ENCODE peak calls at places on chromosomes 6 and 20, in five cellular contexts. One of them, this sample, is unnamed.

GRCh38 chr20:50416930-50417329 is 93.3 kb upstream of the PTPN1 start:
- DNase-seq in cardiac muscle cell: no peak
- DNase-seq in progenitor cell of endocrine pancreas: no peak
- DNase-seq in WTC11: no peak
- DNase-seq in fibroblast of villous mesenchyme: peak
- DNase-seq in this sample: no peak

GRCh38 chr6:102619585-102619984 is 1226.1 kb downstream of the GRIK2 start:
- DNase-seq in cardiac muscle cell: peak
- DNase-seq in progenitor cell of endocrine pancreas: no peak
- DNase-seq in WTC11: no peak
- DNase-seq in fibroblast of villous mesenchyme: peak
- DNase-seq in this sample: no peak

GRCh38 chr20:20225325-20225724 is 142.6 kb upstream of the INSM1 start:
- DNase-seq in cardiac muscle cell: no peak
- DNase-seq in progenitor cell of endocrine pancreas: no peak
- DNase-seq in WTC11: no peak
- DNase-seq in fibroblast of villous mesenchyme: no peak
- DNase-seq in this sample: no peak

GRCh38 chr6:40755046-40755681 is 168.0 kb upstream of the LRFN2 start:
- DNase-seq in cardiac muscle cell: peak
- DNase-seq in progenitor cell of endocrine pancreas: no peak
- DNase-seq in WTC11: no peak
- DNase-seq in fibroblast of villous mesenchyme: peak
- DNase-seq in this sample: no peak

GRCh38 chr20:31861346-31862156 is 8.8 kb downstream of the DUSP15 start:
- DNase-seq in cardiac muscle cell: peak
- DNase-seq in progenitor cell of endocrine pancreas: peak
- DNase-seq in WTC11: peak
- DNase-seq in fibroblast of villous mesenchyme: peak
- DNase-seq in this sample: peak

GRCh38 chr6:42661540-42662153 is 60.8 kb downstream of the PRPH2 start:
- DNase-seq in cardiac muscle cell: peak
- DNase-seq in progenitor cell of endocrine pancreas: peak
- DNase-seq in WTC11: peak
- DNase-seq in fibroblast of villous mesenchyme: peak
- DNase-seq in this sample: peak

GRCh38 chr6:79468116-79468515 is 69.1 kb downstream of the LCA5 start:
- DNase-seq in cardiac muscle cell: peak
- DNase-seq in progenitor cell of endocrine pancreas: no peak
- DNase-seq in WTC11: no peak
- DNase-seq in fibroblast of villous mesenchyme: no peak
- DNase-seq in this sample: no peak

GRCh38 chr20:20367681-20368413 is at the start of gene INSM1:
- DNase-seq in cardiac muscle cell: no peak
- DNase-seq in progenitor cell of endocrine pancreas: peak
- DNase-seq in WTC11: peak
- DNase-seq in fibroblast of villous mesenchyme: no peak
- DNase-seq in this sample: peak

GRCh38 chr20:63939061-63939935 is 16.9 kb downstream of the UCKL1 start:
- DNase-seq in cardiac muscle cell: no peak
- DNase-seq in progenitor cell of endocrine pancreas: no peak
- DNase-seq in WTC11: no peak
- DNase-seq in fibroblast of villous mesenchyme: no peak
- DNase-seq in this sample: no peak

GRCh38 chr20:62149532-62150235 is 6.1 kb downstream of the SS18L1 start:
- DNase-seq in cardiac muscle cell: peak
- DNase-seq in progenitor cell of endocrine pancreas: no peak
- DNase-seq in WTC11: no peak
- DNase-seq in fibroblast of villous mesenchyme: no peak
- DNase-seq in this sample: no peak

GRCh38 chr6:154569136-154569862 is 58.8 kb upstream of the CNKSR3 start:
- DNase-seq in cardiac muscle cell: no peak
- DNase-seq in progenitor cell of endocrine pancreas: no peak
- DNase-seq in WTC11: no peak
- DNase-seq in fibroblast of villous mesenchyme: no peak
- DNase-seq in this sample: no peak

GRCh38 chr6:35552285-35552917 is 39.7 kb upstream of the TULP1 start:
- DNase-seq in cardiac muscle cell: peak
- DNase-seq in progenitor cell of endocrine pancreas: no peak
- DNase-seq in WTC11: peak
- DNase-seq in fibroblast of villous mesenchyme: peak
- DNase-seq in this sample: peak

GRCh38 chr6:137217801-137218472 is 1.2 kb downstream of the IFNGR1 start:
- DNase-seq in cardiac muscle cell: no peak
- DNase-seq in progenitor cell of endocrine pancreas: no peak
- DNase-seq in WTC11: no peak
- DNase-seq in fibroblast of villous mesenchyme: peak
- DNase-seq in this sample: no peak

GRCh38 chr20:2470051-2470431 is 548 bp downstream of the SNRPB start:
- DNase-seq in cardiac muscle cell: peak
- DNase-seq in progenitor cell of endocrine pancreas: no peak
- DNase-seq in WTC11: no peak
- DNase-seq in fibroblast of villous mesenchyme: peak
- DNase-seq in this sample: peak

GRCh38 chr6:38034269-38034914 is 214.9 kb downstream of the ZFAND3 start:
- DNase-seq in cardiac muscle cell: peak
- DNase-seq in progenitor cell of endocrine pancreas: no peak
- DNase-seq in WTC11: no peak
- DNase-seq in fibroblast of villous mesenchyme: peak
- DNase-seq in this sample: no peak

GRCh38 chr6:24961852-24962251 is 26.1 kb upstream of the RIPOR2 start:
- DNase-seq in cardiac muscle cell: no peak
- DNase-seq in progenitor cell of endocrine pancreas: no peak
- DNase-seq in WTC11: no peak
- DNase-seq in fibroblast of villous mesenchyme: no peak
- DNase-seq in this sample: no peak

GRCh38 chr6:139582956-139583355 is 208.5 kb upstream of the CITED2 start:
- DNase-seq in cardiac muscle cell: no peak
- DNase-seq in progenitor cell of endocrine pancreas: no peak
- DNase-seq in WTC11: no peak
- DNase-seq in fibroblast of villous mesenchyme: no peak
- DNase-seq in this sample: no peak

GRCh38 chr6:46290916-46291633 is 120.3 kb upstream of the ENPP5 start:
- DNase-seq in cardiac muscle cell: no peak
- DNase-seq in progenitor cell of endocrine pancreas: no peak
- DNase-seq in WTC11: peak
- DNase-seq in fibroblast of villous mesenchyme: no peak
- DNase-seq in this sample: no peak

GRCh38 chr6:165990216-165990615 is 177.4 kb downstream of the TBXT start:
- DNase-seq in cardiac muscle cell: no peak
- DNase-seq in progenitor cell of endocrine pancreas: no peak
- DNase-seq in WTC11: no peak
- DNase-seq in fibroblast of villous mesenchyme: no peak
- DNase-seq in this sample: no peak

GRCh38 chr6:151482290-151482689 is 11.5 kb upstream of the CCDC170 start:
- DNase-seq in cardiac muscle cell: peak
- DNase-seq in progenitor cell of endocrine pancreas: no peak
- DNase-seq in WTC11: no peak
- DNase-seq in fibroblast of villous mesenchyme: peak
- DNase-seq in this sample: no peak

GRCh38 chr6:49515485-49516146 is 15.9 kb downstream of the GLYATL3 start:
- DNase-seq in cardiac muscle cell: no peak
- DNase-seq in progenitor cell of endocrine pancreas: no peak
- DNase-seq in WTC11: no peak
- DNase-seq in fibroblast of villous mesenchyme: no peak
- DNase-seq in this sample: no peak

GRCh38 chr6:40160826-40161225 is 226.6 kb upstream of the MOCS1 start:
- DNase-seq in cardiac muscle cell: no peak
- DNase-seq in progenitor cell of endocrine pancreas: no peak
- DNase-seq in WTC11: no peak
- DNase-seq in fibroblast of villous mesenchyme: no peak
- DNase-seq in this sample: no peak

GRCh38 chr6:7157752-7158616 is 50.2 kb downstream of the RREB1 start:
- DNase-seq in cardiac muscle cell: no peak
- DNase-seq in progenitor cell of endocrine pancreas: no peak
- DNase-seq in WTC11: no peak
- DNase-seq in fibroblast of villous mesenchyme: no peak
- DNase-seq in this sample: no peak

GRCh38 chr20:17952692-17953684 is 15.6 kb downstream of the SNX5 start:
- DNase-seq in cardiac muscle cell: no peak
- DNase-seq in progenitor cell of endocrine pancreas: no peak
- DNase-seq in WTC11: no peak
- DNase-seq in fibroblast of villous mesenchyme: no peak
- DNase-seq in this sample: no peak

GRCh38 chr6:111866857-111867256 is 6.4 kb downstream of the FYN start:
- DNase-seq in cardiac muscle cell: no peak
- DNase-seq in progenitor cell of endocrine pancreas: no peak
- DNase-seq in WTC11: no peak
- DNase-seq in fibroblast of villous mesenchyme: no peak
- DNase-seq in this sample: no peak

GRCh38 chr20:2688041-2688591 is 4.5 kb upstream of the EBF4 start:
- DNase-seq in cardiac muscle cell: peak
- DNase-seq in progenitor cell of endocrine pancreas: peak
- DNase-seq in WTC11: peak
- DNase-seq in fibroblast of villous mesenchyme: peak
- DNase-seq in this sample: peak

GRCh38 chr20:4812641-4813075 is 90.9 kb downstream of the PRND start:
- DNase-seq in cardiac muscle cell: no peak
- DNase-seq in progenitor cell of endocrine pancreas: no peak
- DNase-seq in WTC11: no peak
- DNase-seq in fibroblast of villous mesenchyme: no peak
- DNase-seq in this sample: no peak

GRCh38 chr6:41066867-41067304 is 5.3 kb downstream of the OARD1 start:
- DNase-seq in cardiac muscle cell: peak
- DNase-seq in progenitor cell of endocrine pancreas: peak
- DNase-seq in WTC11: peak
- DNase-seq in fibroblast of villous mesenchyme: peak
- DNase-seq in this sample: peak

GRCh38 chr6:64383277-64383676 is 747.7 kb downstream of the PHF3 start:
- DNase-seq in cardiac muscle cell: no peak
- DNase-seq in progenitor cell of endocrine pancreas: no peak
- DNase-seq in WTC11: no peak
- DNase-seq in fibroblast of villous mesenchyme: no peak
- DNase-seq in this sample: no peak

GRCh38 chr20:62603021-62603906 is 39.0 kb upstream of the SLCO4A1 start:
- DNase-seq in cardiac muscle cell: peak
- DNase-seq in progenitor cell of endocrine pancreas: no peak
- DNase-seq in WTC11: no peak
- DNase-seq in fibroblast of villous mesenchyme: no peak
- DNase-seq in this sample: no peak

GRCh38 chr6:54134934-54135333 is 23.7 kb downstream of the MLIP start:
- DNase-seq in cardiac muscle cell: no peak
- DNase-seq in progenitor cell of endocrine pancreas: no peak
- DNase-seq in WTC11: no peak
- DNase-seq in fibroblast of villous mesenchyme: peak
- DNase-seq in this sample: no peak

GRCh38 chr6:105618247-105618646 is 215.4 kb upstream of the PREP start:
- DNase-seq in cardiac muscle cell: no peak
- DNase-seq in progenitor cell of endocrine pancreas: no peak
- DNase-seq in WTC11: no peak
- DNase-seq in fibroblast of villous mesenchyme: peak
- DNase-seq in this sample: no peak

GRCh38 chr20:63305393-63305792 is 12.4 kb downstream of the COL20A1 start:
- DNase-seq in cardiac muscle cell: no peak
- DNase-seq in progenitor cell of endocrine pancreas: no peak
- DNase-seq in WTC11: no peak
- DNase-seq in fibroblast of villous mesenchyme: no peak
- DNase-seq in this sample: no peak

GRCh38 chr20:51363378-51363777 is 179.1 kb downstream of the NFATC2 start:
- DNase-seq in cardiac muscle cell: no peak
- DNase-seq in progenitor cell of endocrine pancreas: no peak
- DNase-seq in WTC11: no peak
- DNase-seq in fibroblast of villous mesenchyme: no peak
- DNase-seq in this sample: no peak

GRCh38 chr6:14278436-14278835 is 160.9 kb downstream of the CD83 start:
- DNase-seq in cardiac muscle cell: no peak
- DNase-seq in progenitor cell of endocrine pancreas: no peak
- DNase-seq in WTC11: no peak
- DNase-seq in fibroblast of villous mesenchyme: no peak
- DNase-seq in this sample: peak

GRCh38 chr6:137240168-137240567 is 21.0 kb upstream of the IFNGR1 start:
- DNase-seq in cardiac muscle cell: peak
- DNase-seq in progenitor cell of endocrine pancreas: no peak
- DNase-seq in WTC11: no peak
- DNase-seq in fibroblast of villous mesenchyme: peak
- DNase-seq in this sample: no peak

GRCh38 chr6:137657351-137657911 is 163.2 kb upstream of the OLIG3 start:
- DNase-seq in cardiac muscle cell: no peak
- DNase-seq in progenitor cell of endocrine pancreas: no peak
- DNase-seq in WTC11: no peak
- DNase-seq in fibroblast of villous mesenchyme: no peak
- DNase-seq in this sample: no peak

GRCh38 chr6:130994319-130995097 is 68.5 kb downstream of the EPB41L2 start:
- DNase-seq in cardiac muscle cell: no peak
- DNase-seq in progenitor cell of endocrine pancreas: no peak
- DNase-seq in WTC11: no peak
- DNase-seq in fibroblast of villous mesenchyme: no peak
- DNase-seq in this sample: no peak

GRCh38 chr6:30349411-30350177 is 4.6 kb downstream of the RPP21 start:
- DNase-seq in cardiac muscle cell: no peak
- DNase-seq in progenitor cell of endocrine pancreas: no peak
- DNase-seq in WTC11: no peak
- DNase-seq in fibroblast of villous mesenchyme: no peak
- DNase-seq in this sample: no peak
- TF ChIP-seq CTCF in cardiac muscle cell: no peak
- TF ChIP-seq CTCF in progenitor cell of endocrine pancreas: no peak
- TF ChIP-seq CTCF in WTC11: no peak
- TF ChIP-seq CTCF in fibroblast of villous mesenchyme: no peak
- TF ChIP-seq CTCF in this sample: no peak

GRCh38 chr6:82246802-82247633 is 526 bp downstream of the IBTK start:
- DNase-seq in cardiac muscle cell: peak
- DNase-seq in progenitor cell of endocrine pancreas: peak
- DNase-seq in WTC11: peak
- DNase-seq in fibroblast of villous mesenchyme: peak
- DNase-seq in this sample: peak
- TF ChIP-seq CTCF in cardiac muscle cell: no peak
- TF ChIP-seq CTCF in progenitor cell of endocrine pancreas: no peak
- TF ChIP-seq CTCF in WTC11: no peak
- TF ChIP-seq CTCF in fibroblast of villous mesenchyme: no peak
- TF ChIP-seq CTCF in this sample: no peak

GRCh38 chr6:11413112-11413687 is 124.3 kb upstream of the TMEM170B start:
- DNase-seq in cardiac muscle cell: no peak
- DNase-seq in progenitor cell of endocrine pancreas: no peak
- DNase-seq in WTC11: no peak
- DNase-seq in fibroblast of villous mesenchyme: no peak
- DNase-seq in this sample: no peak
- TF ChIP-seq CTCF in cardiac muscle cell: no peak
- TF ChIP-seq CTCF in progenitor cell of endocrine pancreas: no peak
- TF ChIP-seq CTCF in WTC11: no peak
- TF ChIP-seq CTCF in fibroblast of villous mesenchyme: no peak
- TF ChIP-seq CTCF in this sample: no peak

DNA sequence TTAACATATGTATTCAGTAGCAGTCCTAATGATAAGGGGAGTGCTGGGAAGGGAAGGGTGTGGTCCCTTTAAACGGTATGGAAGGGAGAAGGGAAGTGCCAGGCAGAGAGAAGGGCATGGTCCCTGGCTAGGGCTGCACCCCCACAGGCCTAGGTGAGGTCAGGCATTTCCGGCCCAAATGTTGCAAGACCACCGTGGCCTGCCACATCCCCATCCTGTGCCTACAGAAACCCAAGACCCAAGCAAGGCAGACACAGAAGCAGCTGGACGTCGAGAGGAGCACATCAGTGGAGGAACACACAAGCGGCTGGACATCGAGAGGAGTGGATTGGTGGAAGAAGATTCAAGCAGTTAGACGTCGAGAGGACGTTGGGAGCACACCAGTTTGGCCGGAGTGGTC is 5.9 kb downstream of the RRAGD start:
- DNase-seq in cardiac muscle cell: no peak
- DNase-seq in progenitor cell of endocrine pancreas: no peak
- DNase-seq in WTC11: no peak
- DNase-seq in fibroblast of villous mesenchyme: no peak
- DNase-seq in this sample: no peak
- TF ChIP-seq CTCF in cardiac muscle cell: no peak
- TF ChIP-seq CTCF in progenitor cell of endocrine pancreas: no peak
- TF ChIP-seq CTCF in WTC11: no peak
- TF ChIP-seq CTCF in fibroblast of villous mesenchyme: no peak
- TF ChIP-seq CTCF in this sample: no peak

This sample was measured in neural crest cell.